ENCODE peak calls at places on chromosomes 16 and 17, in ten cellular contexts. E is Peyer's patch, L is breast epithelium, X is astrocyte of the spinal cord, K is GM20000, N is HFFc6, I is heart right ventricle, G is AG04450, P is cardiac fibroblast, U is NB4. O is an unnamed sample.

GRCh38 chr17:45997624-45998023 is 1.4 kb upstream of the STH start:
- DNase-seq in E (no peak), G (no peak), U (no peak), L (no peak), N (no peak), K (no peak), P (peak), X (peak), I (no peak), O (no peak)

GRCh38 chr16:66334856-66335255 is 31.6 kb upstream of the CDH5 start:
- DNase-seq in U (no peak), I (no peak), N (no peak), X (no peak), P (no peak), E (no peak), K (no peak), L (no peak), G (no peak), O (no peak)

GRCh38 chr17:7440113-7440822 is 956 bp downstream of the FGF11 start:
- DNase-seq in E (no peak), G (no peak), N (no peak), K (peak), L (peak), P (peak), I (peak), U (peak), X (peak), O (no peak)

GRCh38 chr16:80720759-80721470 is 83.5 kb downstream of the CDYL2 start:
- DNase-seq in P (no peak), U (no peak), E (no peak), N (peak), L (no peak), I (no peak), X (no peak), K (peak), G (no peak), O (no peak)

GRCh38 chr17:60656499-60656898 is 21.2 kb upstream of the BCAS3 start:
- DNase-seq in X (no peak), U (no peak), L (no peak), E (no peak), I (no peak), P (no peak), G (no peak), N (no peak), K (no peak), O (no peak)

GRCh38 chr16:55056585-55057520 is 126.2 kb downstream of the IRX5 start:
- DNase-seq in L (no peak), N (no peak), I (no peak), U (no peak), G (no peak), K (no peak), X (no peak), P (no peak), E (no peak), O (peak)

GRCh38 chr17:74645010-74645409 is 21.5 kb upstream of the CD300E start:
- DNase-seq in U (peak), X (no peak), N (no peak), P (no peak), E (no peak), G (no peak), L (no peak), I (no peak), K (no peak), O (no peak)

GRCh38 chr17:68326681-68327080 is 35.4 kb downstream of the ARSG start:
- DNase-seq in N (no peak), G (no peak), K (no peak), U (no peak), X (no peak), L (no peak), E (no peak), I (no peak), P (peak), O (no peak)

GRCh38 chr16:67015317-67015731 is 13.6 kb upstream of the CBFB start:
- DNase-seq in I (no peak), K (no peak), X (no peak), E (peak), U (peak), N (no peak), G (no peak), P (no peak), L (no peak), O (no peak)

GRCh38 chr17:68600123-68600880 is 865 bp downstream of the FAM20A start:
- DNase-seq in I (peak), P (no peak), N (no peak), X (no peak), E (peak), K (peak), L (no peak), G (no peak), U (no peak), O (peak)

GRCh38 chr17:7716299-7716886 is 1.2 kb upstream of the DNAH2 start:
- DNase-seq in P (no peak), K (no peak), E (no peak), X (no peak), G (no peak), U (no peak), N (no peak), L (no peak), I (no peak), O (no peak)

GRCh38 chr17:60422162-60422665 is at the start of gene CHCT1:
- DNase-seq in X (no peak), I (no peak), P (no peak), E (no peak), L (no peak), G (no peak), U (peak), K (no peak), N (no peak), O (no peak)

GRCh38 chr17:31394544-31394943 is 3.1 kb downstream of the RAB11FIP4 start:
- DNase-seq in X (peak), P (peak), L (no peak), E (no peak), I (peak), U (peak), N (peak), K (peak), G (peak), O (peak)

GRCh38 chr17:82333279-82334171 is at the start of gene SECTM1:
- DNase-seq in U (peak), L (peak), P (peak), X (no peak), N (peak), I (peak), G (no peak), E (peak), K (no peak), O (no peak)

GRCh38 chr17:61454095-61454931 is 2.1 kb downstream of the TBX4 start:
- DNase-seq in X (peak), L (peak), E (no peak), U (no peak), K (no peak), P (no peak), I (no peak), N (no peak), G (no peak), O (peak)

GRCh38 chr17:51224615-51225262 is 35.1 kb downstream of the MBTD1 start:
- DNase-seq in E (no peak), X (no peak), P (no peak), K (no peak), U (no peak), L (no peak), I (no peak), N (no peak), G (no peak), O (no peak)

GRCh38 chr17:1629647-1630310 is 1.1 kb upstream of the SLC43A2 start:
- DNase-seq in K (peak), L (peak), G (no peak), X (no peak), U (peak), N (no peak), P (peak), E (peak), I (peak), O (no peak)

GRCh38 chr17:9900019-9900594 is 5.0 kb downstream of the RCVRN start:
- DNase-seq in I (no peak), N (peak), K (no peak), X (no peak), U (no peak), E (no peak), P (no peak), G (no peak), L (no peak), O (no peak)

GRCh38 chr16:80743772-80744171 is 60.6 kb downstream of the CDYL2 start:
- DNase-seq in N (no peak), E (no peak), I (no peak), X (peak), K (no peak), L (no peak), P (no peak), G (no peak), U (no peak), O (no peak)

GRCh38 chr17:63033142-63033541 is 67.1 kb downstream of the TANC2 start:
- DNase-seq in P (no peak), E (no peak), G (no peak), U (no peak), N (no peak), X (no peak), I (no peak), K (no peak), L (no peak), O (no peak)

DNA sequence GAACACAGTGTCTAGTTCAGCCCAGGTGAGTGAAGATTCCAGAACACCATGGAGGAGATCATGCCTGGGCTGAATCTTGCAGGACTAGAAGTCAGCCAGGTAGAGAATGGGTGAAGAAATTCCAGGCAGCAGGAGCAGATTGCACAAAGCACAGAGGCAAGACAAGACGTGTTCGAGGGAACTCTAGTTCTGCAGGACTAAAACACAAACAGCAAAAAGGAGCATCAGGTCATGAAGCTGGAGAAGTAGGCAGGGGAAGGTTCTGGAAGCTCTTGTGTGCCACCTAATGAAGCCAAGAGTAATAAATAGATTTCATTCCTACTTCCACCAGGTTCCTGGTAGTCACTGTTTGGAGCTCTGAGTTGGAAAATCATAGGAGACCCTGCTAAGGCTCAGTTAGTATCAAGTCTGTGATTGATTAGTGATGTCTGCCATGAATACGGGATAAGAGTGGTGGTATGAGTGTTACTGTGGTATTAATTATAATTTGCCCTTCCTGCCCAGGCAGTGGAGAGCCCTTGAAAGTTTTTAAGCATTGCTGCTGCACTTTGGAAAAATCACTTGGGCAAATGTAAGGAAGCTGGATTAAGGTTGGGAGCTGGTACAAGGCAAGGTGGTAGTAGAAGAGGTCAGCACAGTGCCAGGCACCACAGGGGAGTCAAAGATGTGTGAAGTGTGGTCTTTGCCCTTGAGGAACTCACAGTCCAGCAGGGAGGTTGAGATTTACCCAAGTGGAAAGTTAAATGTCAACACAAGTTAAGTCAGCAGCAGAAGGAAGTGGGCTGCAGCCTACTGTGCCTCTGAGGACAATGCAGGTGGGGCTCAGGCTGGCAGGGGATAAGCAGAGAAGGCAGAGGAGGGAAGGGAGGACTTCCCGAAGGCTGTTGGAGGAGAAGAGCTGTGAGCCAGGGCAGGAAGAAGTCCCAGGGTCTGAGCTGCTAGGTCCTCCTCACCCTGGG is 13.5 kb upstream of the FOXN1 start:
- DNase-seq in P (peak), E (no peak), U (no peak), K (no peak), I (no peak), G (no peak), L (peak), X (no peak), N (peak), O (no peak)
- TF ChIP-seq CTCF in P (no peak), E (no peak), U (no peak), K (no peak), I (no peak), G (no peak), L (no peak), X (no peak), N (no peak), O (no peak)

DNA sequence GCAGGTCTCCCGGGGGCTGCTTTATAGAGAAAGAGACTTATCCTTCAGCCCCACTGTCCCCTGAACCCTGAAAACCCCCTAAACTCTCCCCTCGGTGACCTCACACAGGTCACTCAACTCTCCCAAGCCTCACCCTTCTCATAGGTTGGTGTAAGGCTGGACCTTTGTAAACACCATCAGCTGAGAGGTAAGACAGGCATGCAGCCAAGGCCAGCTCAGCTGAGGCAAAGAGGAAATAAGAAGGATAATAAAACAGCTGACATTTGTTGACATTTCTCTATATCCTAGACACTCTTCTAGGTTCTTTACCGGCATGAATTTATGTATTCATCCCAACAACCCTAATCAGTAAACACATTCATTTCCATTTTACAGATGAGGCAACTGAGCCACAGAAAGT is 134.3 kb downstream of the CCT6B start:
- DNase-seq in K (no peak), G (no peak), E (no peak), X (no peak), I (no peak), L (peak), N (no peak), U (no peak), P (no peak), O (no peak)
- TF ChIP-seq CTCF in K (no peak), G (no peak), E (no peak), X (no peak), I (no peak), L (no peak), N (no peak), U (no peak), P (no peak), O (no peak)

DNA sequence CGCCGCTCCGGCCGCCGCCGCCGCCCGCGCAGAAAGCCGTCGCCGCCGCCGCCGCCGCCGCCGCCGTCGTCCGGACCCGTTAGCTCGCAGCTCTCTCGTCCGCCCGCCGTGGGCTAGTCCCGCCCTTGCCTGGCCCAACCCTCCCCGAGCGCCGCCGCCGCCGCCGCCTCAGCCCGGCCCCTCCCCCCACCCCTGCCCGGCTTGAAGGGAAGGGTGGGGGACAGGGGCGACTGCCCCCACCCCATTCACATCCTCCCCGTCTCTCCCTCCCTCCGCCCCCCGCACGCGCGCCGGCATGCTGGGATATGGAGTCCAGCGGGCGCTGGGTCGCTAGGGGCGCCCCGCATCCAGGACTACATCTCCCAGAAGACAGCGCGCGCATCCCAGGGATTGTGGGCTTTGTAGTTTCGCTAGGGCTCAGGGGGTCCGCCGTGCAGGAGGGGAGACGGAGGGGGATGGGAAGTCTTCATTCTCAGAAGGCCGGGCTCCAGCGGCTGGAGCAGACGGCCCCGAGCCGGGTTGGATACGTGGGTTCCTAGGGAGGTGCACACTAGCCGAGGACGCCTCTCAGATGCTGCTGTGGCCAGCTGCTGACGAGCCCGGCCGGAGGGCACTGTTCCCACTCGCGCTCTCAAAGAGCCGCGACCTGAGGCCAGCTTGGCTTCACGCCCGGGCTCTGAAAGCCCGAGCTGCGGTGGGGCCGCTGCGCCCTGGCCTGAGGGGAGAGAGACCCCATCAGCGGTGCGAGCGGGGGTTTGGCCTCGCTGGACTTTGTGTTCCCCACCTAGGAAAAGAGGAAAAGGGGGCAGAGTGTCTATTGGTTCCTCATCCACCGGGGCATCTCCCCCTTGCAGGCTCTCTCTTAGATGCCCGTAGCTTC is at the start of gene ST3GAL2:
- DNase-seq in G (peak), L (peak), N (peak), U (peak), X (peak), E (peak), P (peak), K (peak), I (peak), O (peak)
- TF ChIP-seq CTCF in G (peak), L (no peak), N (peak), U (no peak), X (no peak), E (no peak), P (peak), K (peak), I (no peak), O (no peak)

GRCh38 chr17:48522990-48523389 is 7.8 kb downstream of the HOXB1 start:
- DNase-seq in I (no peak), U (peak), L (no peak), N (no peak), X (no peak), P (no peak), G (no peak), K (no peak), E (no peak), O (no peak)
- TF ChIP-seq CTCF in I (no peak), U (no peak), L (no peak), N (peak), X (peak), P (peak), G (peak), K (no peak), E (no peak), O (peak)

DNA sequence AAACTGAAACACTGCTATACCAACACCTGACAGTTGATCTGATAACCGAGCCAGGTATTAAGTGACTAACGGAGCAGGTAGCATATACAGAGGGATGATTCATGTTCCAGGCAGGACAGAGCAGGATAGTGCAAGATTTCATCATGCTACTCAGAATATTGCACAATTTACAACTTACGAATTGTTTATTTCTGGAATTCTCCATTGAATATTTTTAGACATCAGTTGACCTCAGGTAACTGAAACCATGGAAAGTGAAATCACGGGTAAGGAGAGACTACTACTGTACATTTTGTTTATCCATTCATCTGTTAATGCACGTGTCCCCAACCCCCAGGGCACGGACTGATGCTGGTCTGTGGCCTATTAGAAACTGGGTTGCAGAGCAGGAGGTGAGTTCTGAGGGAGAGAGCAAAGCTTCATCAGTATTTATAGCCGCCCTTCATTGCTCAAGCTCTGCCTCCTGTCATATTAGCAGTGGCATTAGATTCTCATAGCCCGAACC is 14.5 kb upstream of the PPM1E start:
- DNase-seq in G (peak), P (peak), N (peak), E (no peak), U (no peak), L (no peak), I (no peak), X (no peak), K (no peak), O (no peak)
- TF ChIP-seq CTCF in G (no peak), P (no peak), N (no peak), E (no peak), U (no peak), L (no peak), I (no peak), X (no peak), K (no peak), O (no peak)

GRCh38 chr17:19578545-19578944 is 44.9 kb downstream of the SLC47A1 start:
- DNase-seq in G (no peak), L (no peak), I (no peak), U (no peak), X (peak), P (no peak), N (peak), K (no peak), E (no peak), O (no peak)

GRCh38 chr17:19573075-19573474 is 39.4 kb downstream of the SLC47A1 start:
- DNase-seq in X (peak), G (peak), U (peak), K (no peak), I (no peak), E (no peak), N (no peak), P (no peak), L (no peak), O (no peak)

GRCh38 chr17:19570497-19571151 is 37.0 kb downstream of the SLC47A1 start:
- DNase-seq in U (peak), G (no peak), I (no peak), N (no peak), P (no peak), E (no peak), L (no peak), K (no peak), X (no peak), O (no peak)

GRCh38 chr17:19579192-19579668 is 45.6 kb downstream of the SLC47A1 start:
- DNase-seq in X (no peak), E (no peak), G (no peak), L (no peak), P (no peak), U (no peak), K (no peak), N (no peak), I (no peak), O (no peak)

DNA sequence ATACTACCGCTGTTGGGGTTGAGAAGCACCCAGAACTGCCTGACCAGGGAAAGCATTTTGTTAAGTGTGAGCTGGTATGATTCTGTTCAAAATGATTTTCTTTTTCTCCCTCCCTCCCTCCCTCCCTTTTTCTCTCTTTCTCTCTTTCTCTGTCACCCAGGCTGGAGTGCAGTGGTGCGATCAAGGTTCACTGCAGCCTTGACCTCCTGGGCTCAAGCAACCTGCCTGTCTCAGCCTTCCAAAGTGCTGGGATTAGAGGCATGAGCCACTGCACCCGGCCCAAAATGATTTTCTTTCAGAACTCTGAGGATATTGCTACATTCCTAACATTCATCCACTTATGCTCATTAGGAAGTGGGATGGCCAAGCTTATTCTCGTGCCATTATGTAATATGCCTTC is 41.3 kb downstream of the SLC47A1 start:
- DNase-seq in E (no peak), X (no peak), N (no peak), I (no peak), U (no peak), G (no peak), P (no peak), K (no peak), L (no peak), O (no peak)
- TF ChIP-seq CTCF in E (no peak), X (no peak), N (no peak), I (no peak), U (no peak), G (no peak), P (no peak), K (no peak), L (no peak), O (no peak)

GRCh38 chr17:48642059-48642842 is 16.1 kb upstream of the HOXB9 start:
- DNase-seq in U (no peak), E (peak), N (no peak), G (no peak), P (no peak), I (no peak), L (no peak), X (peak), K (peak), O (no peak)
- TF ChIP-seq CTCF in U (no peak), E (no peak), N (no peak), G (no peak), P (no peak), I (no peak), L (no peak), X (peak), K (no peak), O (no peak)

GRCh38 chr17:14359251-14359939 is 58.5 kb downstream of the HS3ST3B1 start:
- DNase-seq in G (no peak), E (no peak), P (no peak), I (peak), K (peak), N (no peak), X (no peak), U (peak), L (no peak), O (no peak)
- TF ChIP-seq CTCF in G (no peak), E (no peak), P (no peak), I (no peak), K (peak), N (no peak), X (no peak), U (no peak), L (no peak), O (no peak)